ENCODE peak calls at places on chromosome 21, in five cellular contexts. One of them, this sample, is unnamed.

GRCh38 chr21:17929514-17929913 is 110.4 kb upstream of the C21orf91 start:
- DNase-seq in IMR-90: no peak
- DNase-seq in endodermal cell: no peak
- DNase-seq in SJSA1: no peak
- DNase-seq in PC-9: no peak
- DNase-seq in this sample: no peak

GRCh38 chr21:33825898-33826297 is 89.7 kb downstream of the ATP5PO start:
- DNase-seq in IMR-90: peak
- DNase-seq in endodermal cell: no peak
- DNase-seq in SJSA1: peak
- DNase-seq in PC-9: no peak
- DNase-seq in this sample: no peak

GRCh38 chr21:32334980-32335471 is 36.4 kb downstream of the MRAP start:
- DNase-seq in IMR-90: no peak
- DNase-seq in endodermal cell: peak
- DNase-seq in SJSA1: no peak
- DNase-seq in PC-9: no peak
- DNase-seq in this sample: no peak

GRCh38 chr21:37687001-37687400 is 229.3 kb downstream of the KCNJ6 start:
- DNase-seq in IMR-90: no peak
- DNase-seq in endodermal cell: peak
- DNase-seq in SJSA1: no peak
- DNase-seq in PC-9: no peak
- DNase-seq in this sample: no peak

GRCh38 chr21:31133243-31133830 is 95.1 kb upstream of the KRTAP19-8 start:
- DNase-seq in IMR-90: no peak
- DNase-seq in endodermal cell: no peak
- DNase-seq in SJSA1: no peak
- DNase-seq in PC-9: no peak
- DNase-seq in this sample: no peak

GRCh38 chr21:33036430-33037162 is 10.9 kb downstream of the OLIG2 start:
- DNase-seq in IMR-90: peak
- DNase-seq in endodermal cell: peak
- DNase-seq in SJSA1: no peak
- DNase-seq in PC-9: no peak
- DNase-seq in this sample: peak

GRCh38 chr21:20443558-20444155 is 554.6 kb upstream of the NCAM2 start:
- DNase-seq in IMR-90: no peak
- DNase-seq in endodermal cell: peak
- DNase-seq in SJSA1: no peak
- DNase-seq in PC-9: no peak
- DNase-seq in this sample: no peak

GRCh38 chr21:14548751-14549150 is 2.6 kb upstream of the SAMSN1 start:
- DNase-seq in IMR-90: no peak
- DNase-seq in endodermal cell: no peak
- DNase-seq in SJSA1: no peak
- DNase-seq in PC-9: no peak
- DNase-seq in this sample: no peak

GRCh38 chr21:36705679-36706481 is 7.0 kb downstream of the SIM2 start:
- DNase-seq in IMR-90: no peak
- DNase-seq in endodermal cell: peak
- DNase-seq in SJSA1: no peak
- DNase-seq in PC-9: no peak
- DNase-seq in this sample: no peak

GRCh38 chr21:19981938-19982337 is 1016.3 kb upstream of the NCAM2 start:
- DNase-seq in IMR-90: no peak
- DNase-seq in endodermal cell: no peak
- DNase-seq in SJSA1: no peak
- DNase-seq in PC-9: no peak
- DNase-seq in this sample: no peak

GRCh38 chr21:33642896-33643657 is 776 bp downstream of the ITSN1 start:
- DNase-seq in IMR-90: peak
- DNase-seq in endodermal cell: peak
- DNase-seq in SJSA1: peak
- DNase-seq in PC-9: no peak
- DNase-seq in this sample: peak

GRCh38 chr21:8989261-8989882 is 1532.0 kb upstream of the TPTE start:
- DNase-seq in IMR-90: no peak
- DNase-seq in endodermal cell: no peak
- DNase-seq in SJSA1: no peak
- DNase-seq in PC-9: peak
- DNase-seq in this sample: peak

GRCh38 chr21:37475186-37475868 is 108.8 kb downstream of the DYRK1A start:
- DNase-seq in IMR-90: no peak
- DNase-seq in endodermal cell: no peak
- DNase-seq in SJSA1: no peak
- DNase-seq in PC-9: no peak
- DNase-seq in this sample: no peak

GRCh38 chr21:21200103-21200938 is 202.1 kb downstream of the NCAM2 start:
- DNase-seq in IMR-90: peak
- DNase-seq in endodermal cell: no peak
- DNase-seq in SJSA1: peak
- DNase-seq in PC-9: peak
- DNase-seq in this sample: peak

GRCh38 chr21:46667735-46668380 is 32.4 kb downstream of the PRMT2 start:
- DNase-seq in IMR-90: peak
- DNase-seq in endodermal cell: peak
- DNase-seq in SJSA1: peak
- DNase-seq in PC-9: peak
- DNase-seq in this sample: peak

GRCh38 chr21:31284797-31285397 is 59.2 kb downstream of the TIAM1 start:
- DNase-seq in IMR-90: peak
- DNase-seq in endodermal cell: no peak
- DNase-seq in SJSA1: peak
- DNase-seq in PC-9: no peak
- DNase-seq in this sample: no peak

GRCh38 chr21:45393021-45393420 is 11.9 kb upstream of the COL18A1 start:
- DNase-seq in IMR-90: no peak
- DNase-seq in endodermal cell: peak
- DNase-seq in SJSA1: no peak
- DNase-seq in PC-9: no peak
- DNase-seq in this sample: no peak

GRCh38 chr21:27451116-27451515 is 484.2 kb upstream of the ADAMTS5 start:
- DNase-seq in IMR-90: no peak
- DNase-seq in endodermal cell: no peak
- DNase-seq in SJSA1: no peak
- DNase-seq in PC-9: no peak
- DNase-seq in this sample: no peak

GRCh38 chr21:46218906-46219590 is 9.5 kb downstream of the LSS start:
- DNase-seq in IMR-90: no peak
- DNase-seq in endodermal cell: peak
- DNase-seq in SJSA1: no peak
- DNase-seq in PC-9: no peak
- DNase-seq in this sample: no peak

GRCh38 chr21:36697473-36698159 is 1.3 kb upstream of the SIM2 start:
- DNase-seq in IMR-90: no peak
- DNase-seq in endodermal cell: peak
- DNase-seq in SJSA1: no peak
- DNase-seq in PC-9: no peak
- DNase-seq in this sample: no peak

GRCh38 chr21:37677006-37677405 is 239.3 kb downstream of the KCNJ6 start:
- DNase-seq in IMR-90: no peak
- DNase-seq in endodermal cell: no peak
- DNase-seq in SJSA1: no peak
- DNase-seq in PC-9: no peak
- DNase-seq in this sample: no peak

GRCh38 chr21:46187814-46188213 is 3.6 kb upstream of the SPATC1L start:
- DNase-seq in IMR-90: no peak
- DNase-seq in endodermal cell: no peak
- DNase-seq in SJSA1: no peak
- DNase-seq in PC-9: no peak
- DNase-seq in this sample: no peak

GRCh38 chr21:14523234-14523633 is 22.9 kb downstream of the SAMSN1 start:
- DNase-seq in IMR-90: no peak
- DNase-seq in endodermal cell: no peak
- DNase-seq in SJSA1: no peak
- DNase-seq in PC-9: no peak
- DNase-seq in this sample: no peak

GRCh38 chr21:19855522-19855921 is 1142.7 kb upstream of the NCAM2 start:
- DNase-seq in IMR-90: no peak
- DNase-seq in endodermal cell: no peak
- DNase-seq in SJSA1: no peak
- DNase-seq in PC-9: no peak
- DNase-seq in this sample: no peak

GRCh38 chr21:38807481-38807880 is 1.8 kb downstream of the ETS2 start:
- DNase-seq in IMR-90: no peak
- DNase-seq in endodermal cell: no peak
- DNase-seq in SJSA1: no peak
- DNase-seq in PC-9: no peak
- DNase-seq in this sample: peak

DNA sequence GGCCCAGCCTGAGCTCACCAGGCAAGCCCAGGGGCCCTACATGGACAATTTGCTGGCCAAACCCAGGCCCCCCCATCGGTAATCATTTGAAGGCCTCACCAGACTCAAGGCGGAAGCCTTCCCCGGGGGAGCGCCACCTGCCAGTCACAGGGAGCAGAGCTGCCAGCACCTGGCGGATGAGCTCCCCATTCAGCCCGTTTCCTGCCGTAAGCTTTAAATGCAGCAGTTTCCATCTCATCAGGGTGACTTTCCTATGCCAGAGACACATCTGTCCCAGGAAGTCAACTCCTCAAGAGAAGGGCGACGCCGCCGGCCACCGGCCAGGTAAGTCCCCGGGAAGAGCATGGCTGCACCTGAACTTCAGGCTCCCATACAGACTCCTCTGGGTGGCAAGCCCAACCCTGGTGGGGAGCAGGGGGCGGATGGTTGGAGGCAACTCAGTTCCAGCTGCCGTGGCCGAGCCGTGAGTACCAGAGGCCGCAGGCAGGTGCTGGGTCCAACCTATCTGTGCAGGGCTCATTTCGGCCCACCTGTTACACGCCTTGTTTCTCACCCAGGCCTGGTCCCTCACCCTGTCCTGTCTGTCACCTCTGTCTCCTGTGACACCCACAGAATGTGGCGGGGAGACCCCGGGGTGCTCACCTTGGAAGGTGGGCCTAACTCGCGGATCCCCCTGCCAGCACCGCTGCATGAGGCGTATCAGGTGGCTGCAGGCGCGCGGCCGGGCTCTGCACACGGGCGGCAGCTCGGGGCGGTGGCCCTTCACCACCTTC is 20.7 kb downstream of the RIPK4 start:
- DNase-seq in IMR-90: no peak
- DNase-seq in endodermal cell: peak
- DNase-seq in SJSA1: no peak
- DNase-seq in PC-9: no peak
- DNase-seq in this sample: no peak
- H3K27ac ChIP-seq in IMR-90: no peak
- H3K27ac ChIP-seq in endodermal cell: no peak
- H3K27ac ChIP-seq in SJSA1: no peak
- H3K27ac ChIP-seq in PC-9: no peak
- H3K27ac ChIP-seq in this sample: no peak

DNA sequence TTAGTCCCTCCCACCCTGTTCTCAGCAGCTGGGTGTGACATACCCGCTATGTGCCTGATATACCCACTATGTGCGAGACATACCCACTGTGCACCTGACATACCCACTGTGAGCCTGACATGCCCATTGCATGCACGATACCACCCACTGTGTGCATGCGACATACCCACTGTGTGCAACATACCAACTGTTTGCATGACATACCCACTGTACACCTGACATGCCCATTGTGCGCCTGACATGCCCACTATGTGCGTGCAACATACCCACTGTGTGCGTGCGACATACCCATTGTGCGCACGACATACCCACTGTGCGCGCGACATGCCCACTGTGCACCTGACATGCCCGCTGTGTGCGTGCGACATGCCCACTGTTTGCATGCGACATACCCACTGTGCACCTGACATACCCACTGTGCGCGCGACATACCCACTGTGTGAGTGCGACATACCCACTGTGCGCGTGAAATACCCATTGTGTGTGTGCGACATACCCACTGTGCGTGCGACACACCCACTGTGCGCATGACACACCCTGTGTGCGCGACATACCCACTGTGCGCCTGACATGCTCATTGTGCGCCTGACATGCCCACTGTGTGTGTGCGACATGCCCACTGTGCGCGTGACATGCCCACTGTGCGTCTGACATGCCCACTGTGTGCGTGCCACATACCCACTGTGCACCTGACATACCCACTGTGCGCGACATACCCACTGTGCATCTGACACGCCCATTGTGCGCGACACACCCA is 2.8 kb upstream of the RRP1 start:
- DNase-seq in IMR-90: no peak
- DNase-seq in endodermal cell: no peak
- DNase-seq in SJSA1: no peak
- DNase-seq in PC-9: no peak
- DNase-seq in this sample: no peak
- H3K27ac ChIP-seq in IMR-90: no peak
- H3K27ac ChIP-seq in endodermal cell: no peak
- H3K27ac ChIP-seq in SJSA1: no peak
- H3K27ac ChIP-seq in PC-9: no peak
- H3K27ac ChIP-seq in this sample: no peak

GRCh38 chr21:42264245-42265195 is 45.6 kb downstream of the ABCG1 start:
- DNase-seq in IMR-90: no peak
- DNase-seq in endodermal cell: no peak
- DNase-seq in SJSA1: no peak
- DNase-seq in PC-9: no peak
- DNase-seq in this sample: no peak
- H3K27ac ChIP-seq in IMR-90: no peak
- H3K27ac ChIP-seq in endodermal cell: no peak
- H3K27ac ChIP-seq in SJSA1: no peak
- H3K27ac ChIP-seq in PC-9: no peak
- H3K27ac ChIP-seq in this sample: peak

GRCh38 chr21:42114646-42115045 is 43.5 kb downstream of the UMODL1 start:
- DNase-seq in IMR-90: no peak
- DNase-seq in endodermal cell: no peak
- DNase-seq in SJSA1: no peak
- DNase-seq in PC-9: no peak
- DNase-seq in this sample: no peak

GRCh38 chr21:42112223-42112622 is 41.1 kb downstream of the UMODL1 start:
- DNase-seq in IMR-90: no peak
- DNase-seq in endodermal cell: no peak
- DNase-seq in SJSA1: no peak
- DNase-seq in PC-9: no peak
- DNase-seq in this sample: no peak

GRCh38 chr21:42115136-42115683 is 44.1 kb downstream of the UMODL1 start:
- DNase-seq in IMR-90: no peak
- DNase-seq in endodermal cell: no peak
- DNase-seq in SJSA1: no peak
- DNase-seq in PC-9: no peak
- DNase-seq in this sample: no peak

GRCh38 chr21:42112857-42113256 is 41.7 kb downstream of the UMODL1 start:
- DNase-seq in IMR-90: peak
- DNase-seq in endodermal cell: no peak
- DNase-seq in SJSA1: no peak
- DNase-seq in PC-9: no peak
- DNase-seq in this sample: no peak

GRCh38 chr21:42113926-42114409 is 42.9 kb downstream of the UMODL1 start:
- DNase-seq in IMR-90: no peak
- DNase-seq in endodermal cell: no peak
- DNase-seq in SJSA1: no peak
- DNase-seq in PC-9: peak
- DNase-seq in this sample: no peak
- H3K27ac ChIP-seq in IMR-90: no peak
- H3K27ac ChIP-seq in endodermal cell: no peak
- H3K27ac ChIP-seq in SJSA1: no peak
- H3K27ac ChIP-seq in PC-9: no peak
- H3K27ac ChIP-seq in this sample: no peak

This sample was measured in endothelial cell of umbilical vein.